ENCODE peak calls at places on chromosomes 12 and 14, in ten cellular contexts. E is NCI-H69, H is body of pancreas, D is Kasumi-1, X is colonic mucosa, R is foreskin fibroblast, B is AG09319, S is AML-193, Y is mammary epithelial cell, A is fibroblast of pulmonary artery. Z is an unnamed sample.

GRCh38 chr12:55965941-55966407 is at the start of gene PMEL:
- DNase-seq in E (no peak), H (no peak), D (peak), X (peak), R (no peak), B (no peak), S (no peak), Y (no peak), A (no peak), Z (peak)

GRCh38 chr14:97538749-97539388 is 741.7 kb downstream of the VRK1 start:
- DNase-seq in E (no peak), H (no peak), D (no peak), X (no peak), R (no peak), B (no peak), S (no peak), Y (no peak), A (no peak), Z (no peak)

GRCh38 chr12:98352835-98353234 is 162.6 kb upstream of the TMPO start:
- DNase-seq in E (peak), H (no peak), D (no peak), X (no peak), R (no peak), B (no peak), S (no peak), Y (no peak), A (peak), Z (no peak)

GRCh38 chr14:72554994-72555608 is 338.8 kb downstream of the DPF3 start:
- DNase-seq in E (no peak), H (no peak), D (no peak), X (no peak), R (no peak), B (no peak), S (no peak), Y (no peak), A (no peak), Z (no peak)

GRCh38 chr12:54566792-54567191 is 17.4 kb downstream of the PDE1B start:
- DNase-seq in E (no peak), H (no peak), D (no peak), X (no peak), R (no peak), B (no peak), S (no peak), Y (no peak), A (no peak), Z (no peak)

GRCh38 chr12:116194935-116195431 is 82.5 kb downstream of the MED13L start:
- DNase-seq in E (peak), H (no peak), D (no peak), X (no peak), R (no peak), B (no peak), S (no peak), Y (no peak), A (no peak), Z (no peak)

GRCh38 chr14:58488550-58488949 is 61.0 kb downstream of the KIAA0586 start:
- DNase-seq in E (no peak), H (no peak), D (peak), X (no peak), R (peak), B (no peak), S (no peak), Y (peak), A (peak), Z (no peak)

GRCh38 chr14:74856366-74856765 is 19.6 kb downstream of the PROX2 start:
- DNase-seq in E (peak), H (peak), D (no peak), X (no peak), R (no peak), B (no peak), S (no peak), Y (no peak), A (no peak), Z (no peak)

GRCh38 chr12:71426648-71427047 is 12.9 kb upstream of the LGR5 start:
- DNase-seq in E (no peak), H (no peak), D (no peak), X (no peak), R (no peak), B (no peak), S (no peak), Y (peak), A (peak), Z (no peak)